ENCODE peak calls at places on chromosomes 3 and 15, in ten cellular contexts. Q is LoVo; L is stimulated activated CD8-positive, alpha-beta memory T cell treated with anti-CD3 and anti-CD28 coated beads, Interleukin-4, amount 100 ng/mL, for 24 hours; C is HT1080; E is MCF 10A; I is central memory CD4-positive, alpha-beta T cell; T is cardiac muscle cell; U is epithelial cell of esophagus; P is CD4-positive, CD25-positive, alpha-beta regulatory T cell; M is GM04504. H is an unnamed sample.

GRCh38 chr3:33071946-33072345 is 25.0 kb downstream of the GLB1 start:
- DNase-seq in Q (no peak), L (no peak), C (no peak), E (no peak), I (no peak), T (no peak), U (no peak), P (no peak), M (no peak), H (no peak)

GRCh38 chr3:176785207-176785606 is 412.1 kb downstream of the TBL1XR1 start:
- DNase-seq in Q (no peak), L (no peak), C (no peak), E (no peak), I (no peak), T (no peak), U (no peak), P (no peak), M (no peak), H (no peak)

GRCh38 chr3:124315215-124316033 is 323.5 kb upstream of the ROPN1 start:
- DNase-seq in Q (peak), L (no peak), C (peak), E (peak), I (no peak), T (no peak), U (peak), P (no peak), M (peak), H (peak)

GRCh38 chr15:48858401-48858800 is 19.5 kb upstream of the EID1 start:
- DNase-seq in Q (no peak), L (no peak), C (peak), E (peak), I (no peak), T (no peak), U (peak), P (no peak), M (no peak), H (peak)

GRCh38 chr15:73683624-73684536 is at the start of gene CD276:
- DNase-seq in Q (peak), L (no peak), C (peak), E (peak), I (no peak), T (peak), U (peak), P (no peak), M (peak), H (no peak)

GRCh38 chr3:72517804-72518442 is 330.3 kb downstream of the SHQ1 start:
- DNase-seq in Q (peak), L (no peak), C (no peak), E (no peak), I (no peak), T (no peak), U (no peak), P (no peak), M (no peak), H (no peak)

GRCh38 chr3:242986-243706 is 46.6 kb downstream of the CHL1 start:
- DNase-seq in Q (no peak), L (no peak), C (peak), E (peak), I (no peak), T (no peak), U (peak), P (no peak), M (no peak), H (no peak)

GRCh38 chr15:85128636-85129035 is 147.0 kb downstream of the PDE8A start:
- DNase-seq in Q (no peak), L (no peak), C (peak), E (no peak), I (no peak), T (no peak), U (peak), P (no peak), M (no peak), H (no peak)

GRCh38 chr3:11195721-11196332 is 41.5 kb downstream of the HRH1 start:
- DNase-seq in Q (no peak), L (no peak), C (peak), E (peak), I (no peak), T (no peak), U (no peak), P (no peak), M (peak), H (no peak)

H was measured in AG04449.